ENCODE peak calls at places on chromosomes 5 and 9, in eight cellular contexts. One of them, this sample, is unnamed.

GRCh38 chr9:20989923-20990341 is 41.5 kb downstream of the HACD4 start:
- DNase-seq in gastrocnemius medialis: peak; percentile 20
- DNase-seq in mucosa of descending colon: peak; percentile 53
- DNase-seq in CD8-positive, alpha-beta T cell: no peak
- DNase-seq in sigmoid colon: peak; percentile 69
- DNase-seq in epithelial cell of esophagus: no peak
- DNase-seq in fibroblast of mammary gland: no peak
- DNase-seq in HCT116: no peak
- DNase-seq in this sample: no peak

GRCh38 chr5:100505984-100506670 is 29.0 kb upstream of the FAM174A start:
- DNase-seq in sigmoid colon: no peak
- DNase-seq in epithelial cell of esophagus: peak; percentile 93
- DNase-seq in HCT116: peak; percentile 31
- DNase-seq in CD8-positive, alpha-beta T cell: no peak
- DNase-seq in fibroblast of mammary gland: peak; percentile 96
- DNase-seq in gastrocnemius medialis: no peak
- DNase-seq in mucosa of descending colon: no peak
- DNase-seq in this sample: peak; percentile 79

GRCh38 chr9:127694890-127695735 is 11.7 kb upstream of the CFAP157 start:
- DNase-seq in mucosa of descending colon: no peak
- DNase-seq in CD8-positive, alpha-beta T cell: no peak
- DNase-seq in fibroblast of mammary gland: peak; percentile 53
- DNase-seq in HCT116: no peak
- DNase-seq in gastrocnemius medialis: no peak
- DNase-seq in epithelial cell of esophagus: no peak
- DNase-seq in sigmoid colon: no peak
- DNase-seq in this sample: peak; percentile 33

GRCh38 chr5:142474426-142474825 is 149.6 kb upstream of the SPRY4 start:
- DNase-seq in fibroblast of mammary gland: no peak
- DNase-seq in CD8-positive, alpha-beta T cell: no peak
- DNase-seq in epithelial cell of esophagus: peak; percentile 81
- DNase-seq in gastrocnemius medialis: no peak
- DNase-seq in HCT116: no peak
- DNase-seq in sigmoid colon: no peak
- DNase-seq in mucosa of descending colon: no peak
- DNase-seq in this sample: no peak

GRCh38 chr5:179858241-179858585 is 404 bp downstream of the MRNIP start:
- DNase-seq in epithelial cell of esophagus: peak; percentile 52
- DNase-seq in gastrocnemius medialis: no peak
- DNase-seq in fibroblast of mammary gland: no peak
- DNase-seq in sigmoid colon: no peak
- DNase-seq in HCT116: no peak
- DNase-seq in CD8-positive, alpha-beta T cell: no peak
- DNase-seq in mucosa of descending colon: no peak
- DNase-seq in this sample: peak; percentile 57

GRCh38 chr5:174327317-174327864 is 281.9 kb downstream of the NSG2 start:
- DNase-seq in fibroblast of mammary gland: peak; percentile 63
- DNase-seq in sigmoid colon: no peak
- DNase-seq in HCT116: peak; percentile 75
- DNase-seq in epithelial cell of esophagus: peak; percentile 64
- DNase-seq in CD8-positive, alpha-beta T cell: no peak
- DNase-seq in gastrocnemius medialis: peak; percentile 34
- DNase-seq in mucosa of descending colon: no peak
- DNase-seq in this sample: peak; percentile 52

GRCh38 chr9:125472926-125473701 is 211.5 kb downstream of the GAPVD1 start:
- DNase-seq in fibroblast of mammary gland: peak; percentile 75
- DNase-seq in epithelial cell of esophagus: no peak
- DNase-seq in mucosa of descending colon: no peak
- DNase-seq in sigmoid colon: peak; percentile 79
- DNase-seq in HCT116: no peak
- DNase-seq in gastrocnemius medialis: no peak
- DNase-seq in CD8-positive, alpha-beta T cell: no peak
- DNase-seq in this sample: peak; percentile 61

GRCh38 chr5:148541054-148541835 is 113.1 kb downstream of the HTR4 start:
- DNase-seq in epithelial cell of esophagus: peak; percentile 55
- DNase-seq in gastrocnemius medialis: no peak
- DNase-seq in CD8-positive, alpha-beta T cell: no peak
- DNase-seq in sigmoid colon: no peak
- DNase-seq in HCT116: no peak
- DNase-seq in fibroblast of mammary gland: no peak
- DNase-seq in mucosa of descending colon: no peak
- DNase-seq in this sample: no peak

GRCh38 chr5:143205386-143205785 is 198.1 kb downstream of the NR3C1 start:
- DNase-seq in epithelial cell of esophagus: peak; percentile 94
- DNase-seq in fibroblast of mammary gland: peak; percentile 93
- DNase-seq in HCT116: no peak
- DNase-seq in mucosa of descending colon: no peak
- DNase-seq in sigmoid colon: no peak
- DNase-seq in gastrocnemius medialis: no peak
- DNase-seq in CD8-positive, alpha-beta T cell: no peak
- DNase-seq in this sample: peak; percentile 80

GRCh38 chr5:16574789-16575785 is 41.7 kb downstream of the RETREG1 start:
- DNase-seq in epithelial cell of esophagus: peak; percentile 93
- DNase-seq in mucosa of descending colon: no peak
- DNase-seq in gastrocnemius medialis: peak; percentile 76
- DNase-seq in CD8-positive, alpha-beta T cell: no peak
- DNase-seq in HCT116: no peak
- DNase-seq in fibroblast of mammary gland: peak; percentile 91
- DNase-seq in sigmoid colon: no peak
- DNase-seq in this sample: peak; percentile 88

GRCh38 chr9:2291980-2292704 is 277.0 kb downstream of the SMARCA2 start:
- DNase-seq in epithelial cell of esophagus: peak; percentile 97
- DNase-seq in gastrocnemius medialis: peak; percentile 91
- DNase-seq in CD8-positive, alpha-beta T cell: no peak
- DNase-seq in HCT116: no peak
- DNase-seq in fibroblast of mammary gland: peak; percentile 44
- DNase-seq in sigmoid colon: no peak
- DNase-seq in mucosa of descending colon: no peak
- DNase-seq in this sample: peak; percentile 62

GRCh38 chr5:138138949-138139775 is at the start of gene NME5:
- DNase-seq in fibroblast of mammary gland: peak; percentile 61
- DNase-seq in mucosa of descending colon: peak; percentile 61
- DNase-seq in HCT116: peak; percentile 48
- DNase-seq in CD8-positive, alpha-beta T cell: no peak
- DNase-seq in epithelial cell of esophagus: peak; percentile 58
- DNase-seq in gastrocnemius medialis: peak; percentile 31
- DNase-seq in sigmoid colon: peak; percentile 72
- DNase-seq in this sample: peak; percentile 23

GRCh38 chr5:175378444-175379028 is 65.4 kb downstream of the DRD1 start:
- DNase-seq in sigmoid colon: no peak
- DNase-seq in epithelial cell of esophagus: peak; percentile 21
- DNase-seq in mucosa of descending colon: no peak
- DNase-seq in CD8-positive, alpha-beta T cell: no peak
- DNase-seq in gastrocnemius medialis: no peak
- DNase-seq in HCT116: peak; percentile 98
- DNase-seq in fibroblast of mammary gland: peak; percentile 38
- DNase-seq in this sample: no peak

GRCh38 chr5:37774912-37775483 is 64.8 kb downstream of the GDNF start:
- DNase-seq in fibroblast of mammary gland: peak; percentile 67
- DNase-seq in CD8-positive, alpha-beta T cell: no peak
- DNase-seq in HCT116: peak; percentile 36
- DNase-seq in mucosa of descending colon: no peak
- DNase-seq in epithelial cell of esophagus: peak; percentile 20
- DNase-seq in gastrocnemius medialis: no peak
- DNase-seq in sigmoid colon: no peak
- DNase-seq in this sample: no peak

GRCh38 chr5:22567983-22568382 is 285.2 kb downstream of the CDH12 start:
- DNase-seq in HCT116: no peak
- DNase-seq in fibroblast of mammary gland: no peak
- DNase-seq in gastrocnemius medialis: no peak
- DNase-seq in sigmoid colon: no peak
- DNase-seq in CD8-positive, alpha-beta T cell: no peak
- DNase-seq in mucosa of descending colon: no peak
- DNase-seq in epithelial cell of esophagus: no peak
- DNase-seq in this sample: no peak

GRCh38 chr5:155004138-155004744 is 9.3 kb upstream of the KIF4B start:
- DNase-seq in fibroblast of mammary gland: no peak
- DNase-seq in gastrocnemius medialis: no peak
- DNase-seq in HCT116: peak; percentile 31
- DNase-seq in CD8-positive, alpha-beta T cell: no peak
- DNase-seq in sigmoid colon: no peak
- DNase-seq in mucosa of descending colon: no peak
- DNase-seq in epithelial cell of esophagus: peak; percentile 52
- DNase-seq in this sample: peak; percentile 10
- TF ChIP-seq CTCF in fibroblast of mammary gland: peak; percentile 28
- TF ChIP-seq CTCF in gastrocnemius medialis: no peak
- TF ChIP-seq CTCF in HCT116: peak; percentile 75
- TF ChIP-seq CTCF in CD8-positive, alpha-beta T cell: no peak
- TF ChIP-seq CTCF in sigmoid colon: no peak
- TF ChIP-seq CTCF in mucosa of descending colon: no peak
- TF ChIP-seq CTCF in epithelial cell of esophagus: peak; percentile 43
- TF ChIP-seq CTCF in this sample: peak; percentile 18

GRCh38 chr9:133161542-133161950 is 2.2 kb downstream of the GBGT1 start:
- DNase-seq in mucosa of descending colon: no peak
- DNase-seq in sigmoid colon: no peak
- DNase-seq in gastrocnemius medialis: no peak
- DNase-seq in epithelial cell of esophagus: no peak
- DNase-seq in CD8-positive, alpha-beta T cell: no peak
- DNase-seq in HCT116: no peak
- DNase-seq in fibroblast of mammary gland: no peak
- DNase-seq in this sample: no peak

GRCh38 chr9:133160742-133161541 is 2.8 kb downstream of the GBGT1 start:
- DNase-seq in HCT116: peak; percentile 68
- DNase-seq in epithelial cell of esophagus: peak; percentile 69
- DNase-seq in sigmoid colon: peak; percentile 91
- DNase-seq in gastrocnemius medialis: peak; percentile 66
- DNase-seq in fibroblast of mammary gland: peak; percentile 86
- DNase-seq in mucosa of descending colon: no peak
- DNase-seq in CD8-positive, alpha-beta T cell: no peak
- DNase-seq in this sample: peak; percentile 67

GRCh38 chr9:133164209-133164590 is 486 bp upstream of the GBGT1 start:
- DNase-seq in sigmoid colon: no peak
- DNase-seq in fibroblast of mammary gland: no peak
- DNase-seq in mucosa of descending colon: no peak
- DNase-seq in CD8-positive, alpha-beta T cell: no peak
- DNase-seq in gastrocnemius medialis: no peak
- DNase-seq in epithelial cell of esophagus: no peak
- DNase-seq in HCT116: no peak
- DNase-seq in this sample: no peak

GRCh38 chr9:133163559-133164208 is at the start of gene GBGT1:
- DNase-seq in HCT116: no peak
- DNase-seq in CD8-positive, alpha-beta T cell: peak; percentile 58
- DNase-seq in sigmoid colon: peak; percentile 85
- DNase-seq in gastrocnemius medialis: peak; percentile 53
- DNase-seq in epithelial cell of esophagus: peak; percentile 14
- DNase-seq in fibroblast of mammary gland: no peak
- DNase-seq in mucosa of descending colon: peak; percentile 80
- DNase-seq in this sample: no peak

GRCh38 chr9:133162802-133163558 is 734 bp downstream of the GBGT1 start:
- DNase-seq in mucosa of descending colon: no peak
- DNase-seq in CD8-positive, alpha-beta T cell: no peak
- DNase-seq in epithelial cell of esophagus: no peak
- DNase-seq in HCT116: no peak
- DNase-seq in sigmoid colon: peak; percentile 67
- DNase-seq in fibroblast of mammary gland: no peak
- DNase-seq in gastrocnemius medialis: no peak
- DNase-seq in this sample: no peak
- H3K4me3 ChIP-seq in mucosa of descending colon: peak overlapping the region; percentile 2
- H3K4me3 ChIP-seq in CD8-positive, alpha-beta T cell: peak overlapping the region; percentile 65
- H3K4me3 ChIP-seq in epithelial cell of esophagus: peak overlapping the region; percentile 39
- H3K4me3 ChIP-seq in HCT116: no peak overlapping the region
- H3K4me3 ChIP-seq in sigmoid colon: peak overlapping the region; percentile 67
- H3K4me3 ChIP-seq in fibroblast of mammary gland: peak overlapping the region; percentile 47
- H3K4me3 ChIP-seq in gastrocnemius medialis: peak overlapping the region; percentile 53
- H3K4me3 ChIP-seq in this sample: peak overlapping the region; percentile 65

GRCh38 chr9:69835412-69836080 is 14.9 kb downstream of the CFAP95 start:
- DNase-seq in HCT116: no peak
- DNase-seq in epithelial cell of esophagus: no peak
- DNase-seq in fibroblast of mammary gland: no peak
- DNase-seq in sigmoid colon: no peak
- DNase-seq in gastrocnemius medialis: no peak
- DNase-seq in CD8-positive, alpha-beta T cell: no peak
- DNase-seq in mucosa of descending colon: no peak
- DNase-seq in this sample: no peak

GRCh38 chr9:69831621-69832020 is 11.0 kb downstream of the CFAP95 start:
- DNase-seq in gastrocnemius medialis: no peak
- DNase-seq in mucosa of descending colon: no peak
- DNase-seq in CD8-positive, alpha-beta T cell: no peak
- DNase-seq in fibroblast of mammary gland: no peak
- DNase-seq in epithelial cell of esophagus: no peak
- DNase-seq in sigmoid colon: no peak
- DNase-seq in HCT116: no peak
- DNase-seq in this sample: no peak

GRCh38 chr9:69834591-69835184 is 14.1 kb downstream of the CFAP95 start:
- DNase-seq in mucosa of descending colon: no peak
- DNase-seq in gastrocnemius medialis: no peak
- DNase-seq in CD8-positive, alpha-beta T cell: no peak
- DNase-seq in HCT116: no peak
- DNase-seq in sigmoid colon: no peak
- DNase-seq in epithelial cell of esophagus: no peak
- DNase-seq in fibroblast of mammary gland: no peak
- DNase-seq in this sample: no peak

GRCh38 chr9:69829484-69829883 is 8.9 kb downstream of the CFAP95 start:
- DNase-seq in mucosa of descending colon: no peak
- DNase-seq in fibroblast of mammary gland: no peak
- DNase-seq in epithelial cell of esophagus: no peak
- DNase-seq in HCT116: no peak
- DNase-seq in gastrocnemius medialis: no peak
- DNase-seq in sigmoid colon: no peak
- DNase-seq in CD8-positive, alpha-beta T cell: no peak
- DNase-seq in this sample: no peak

DNA sequence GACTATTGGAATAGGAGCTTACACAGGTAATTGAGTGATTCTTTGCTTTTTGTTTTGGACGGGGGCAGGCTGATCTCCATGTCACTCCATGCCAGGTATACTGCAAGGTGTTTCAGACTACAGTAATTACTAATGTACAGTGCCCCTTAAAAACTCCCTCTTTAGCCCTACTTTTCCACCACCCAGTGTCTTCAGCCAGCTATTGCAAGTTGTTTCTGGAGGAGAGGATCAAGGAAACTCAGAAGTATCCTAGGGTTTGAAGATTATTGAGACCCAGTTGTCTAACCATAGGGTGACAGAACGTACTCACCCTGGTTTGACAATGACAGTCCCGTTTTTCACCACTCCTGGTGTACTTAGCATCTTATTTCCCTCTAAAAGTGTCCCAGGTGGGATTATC is 13.4 kb downstream of the CFAP95 start:
- DNase-seq in sigmoid colon: no peak
- DNase-seq in gastrocnemius medialis: no peak
- DNase-seq in CD8-positive, alpha-beta T cell: no peak
- DNase-seq in epithelial cell of esophagus: no peak
- DNase-seq in mucosa of descending colon: no peak
- DNase-seq in fibroblast of mammary gland: no peak
- DNase-seq in HCT116: no peak
- DNase-seq in this sample: no peak
- TF ChIP-seq CTCF in sigmoid colon: no peak
- TF ChIP-seq CTCF in gastrocnemius medialis: no peak
- TF ChIP-seq CTCF in CD8-positive, alpha-beta T cell: no peak
- TF ChIP-seq CTCF in epithelial cell of esophagus: no peak
- TF ChIP-seq CTCF in mucosa of descending colon: no peak
- TF ChIP-seq CTCF in fibroblast of mammary gland: no peak
- TF ChIP-seq CTCF in HCT116: no peak
- TF ChIP-seq CTCF in this sample: no peak

DNA sequence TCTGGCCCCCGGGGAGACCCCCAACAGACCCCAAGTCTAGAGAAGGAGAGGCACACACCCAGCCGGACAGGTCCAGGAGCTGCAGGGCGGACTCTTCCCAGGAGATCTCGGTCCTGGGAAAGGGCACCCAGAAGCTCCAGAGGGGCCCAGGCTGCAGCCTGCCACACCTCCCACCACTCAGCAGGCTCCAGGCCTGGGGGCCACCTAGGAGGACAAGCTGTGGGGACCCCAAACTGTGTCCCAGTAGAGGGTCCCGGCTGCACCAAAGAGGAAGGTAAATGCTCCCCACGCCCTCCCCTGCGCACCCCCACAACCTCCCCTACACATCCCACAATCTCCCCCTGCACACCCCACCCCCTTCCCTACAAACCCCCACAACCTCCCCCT is 48.5 kb downstream of the PLEKHG4B start:
- DNase-seq in fibroblast of mammary gland: no peak
- DNase-seq in sigmoid colon: no peak
- DNase-seq in gastrocnemius medialis: no peak
- DNase-seq in CD8-positive, alpha-beta T cell: no peak
- DNase-seq in epithelial cell of esophagus: no peak
- DNase-seq in HCT116: no peak
- DNase-seq in mucosa of descending colon: no peak
- DNase-seq in this sample: no peak
- H3K4me3 ChIP-seq in fibroblast of mammary gland: no peak overlapping the region
- H3K4me3 ChIP-seq in sigmoid colon: no peak overlapping the region
- H3K4me3 ChIP-seq in gastrocnemius medialis: no peak overlapping the region
- H3K4me3 ChIP-seq in CD8-positive, alpha-beta T cell: no peak overlapping the region
- H3K4me3 ChIP-seq in epithelial cell of esophagus: no peak overlapping the region
- H3K4me3 ChIP-seq in HCT116: no peak overlapping the region
- H3K4me3 ChIP-seq in mucosa of descending colon: no peak overlapping the region
- H3K4me3 ChIP-seq in this sample: no peak overlapping the region